ENCODE peak calls at places on chromosomes 6 and 20, in eight cellular contexts. One of them, this sample, is unnamed.

GRCh38 chr6:33663727-33664449 is 42.8 kb downstream of the ITPR3 start:
- DNase-seq in breast epithelium: no peak
- DNase-seq in stomach: no peak
- DNase-seq in GM12892: no peak
- DNase-seq in spleen: no peak
- DNase-seq in sigmoid colon: no peak
- DNase-seq in SK-N-SH: no peak
- DNase-seq in GM12891: no peak
- DNase-seq in this sample: no peak

GRCh38 chr6:1817033-1817761 is 207.5 kb downstream of the FOXC1 start:
- DNase-seq in spleen: no peak
- DNase-seq in breast epithelium: no peak
- DNase-seq in stomach: no peak
- DNase-seq in GM12891: no peak
- DNase-seq in SK-N-SH: no peak
- DNase-seq in GM12892: no peak
- DNase-seq in sigmoid colon: no peak
- DNase-seq in this sample: no peak

GRCh38 chr6:127117979-127118504 is 429 bp upstream of the RSPO3 start:
- DNase-seq in spleen: no peak
- DNase-seq in breast epithelium: no peak
- DNase-seq in stomach: no peak
- DNase-seq in GM12891: no peak
- DNase-seq in GM12892: peak
- DNase-seq in SK-N-SH: peak
- DNase-seq in sigmoid colon: peak
- DNase-seq in this sample: no peak

GRCh38 chr20:56765172-56766073 is 136.3 kb downstream of the TFAP2C start:
- DNase-seq in GM12892: no peak
- DNase-seq in SK-N-SH: no peak
- DNase-seq in spleen: no peak
- DNase-seq in stomach: no peak
- DNase-seq in sigmoid colon: no peak
- DNase-seq in GM12891: no peak
- DNase-seq in breast epithelium: no peak
- DNase-seq in this sample: no peak

GRCh38 chr20:2612073-2612472 is 40.4 kb upstream of the NOP56 start:
- DNase-seq in breast epithelium: no peak
- DNase-seq in GM12892: no peak
- DNase-seq in GM12891: no peak
- DNase-seq in spleen: no peak
- DNase-seq in SK-N-SH: no peak
- DNase-seq in sigmoid colon: no peak
- DNase-seq in stomach: no peak
- DNase-seq in this sample: no peak

GRCh38 chr6:17869753-17870050 is 117.7 kb downstream of the KIF13A start:
- DNase-seq in SK-N-SH: peak
- DNase-seq in GM12891: no peak
- DNase-seq in spleen: no peak
- DNase-seq in GM12892: no peak
- DNase-seq in stomach: no peak
- DNase-seq in breast epithelium: no peak
- DNase-seq in sigmoid colon: no peak
- DNase-seq in this sample: no peak

GRCh38 chr20:341682-342081 is 5.2 kb upstream of the NRSN2 start:
- DNase-seq in breast epithelium: no peak
- DNase-seq in sigmoid colon: no peak
- DNase-seq in spleen: no peak
- DNase-seq in GM12892: no peak
- DNase-seq in SK-N-SH: no peak
- DNase-seq in GM12891: no peak
- DNase-seq in stomach: no peak
- DNase-seq in this sample: peak

GRCh38 chr6:30122515-30122914 is 9.6 kb upstream of the TRIM31 start:
- DNase-seq in spleen: no peak
- DNase-seq in sigmoid colon: no peak
- DNase-seq in GM12892: no peak
- DNase-seq in GM12891: no peak
- DNase-seq in SK-N-SH: no peak
- DNase-seq in stomach: no peak
- DNase-seq in breast epithelium: no peak
- DNase-seq in this sample: no peak

GRCh38 chr20:43953919-43954617 is 39.4 kb downstream of the TOX2 start:
- DNase-seq in GM12891: no peak
- DNase-seq in spleen: peak
- DNase-seq in sigmoid colon: no peak
- DNase-seq in breast epithelium: no peak
- DNase-seq in GM12892: no peak
- DNase-seq in stomach: no peak
- DNase-seq in SK-N-SH: no peak
- DNase-seq in this sample: no peak

GRCh38 chr20:31661625-31662371 is 24.1 kb downstream of the COX4I2 start:
- DNase-seq in SK-N-SH: peak
- DNase-seq in GM12891: peak
- DNase-seq in spleen: peak
- DNase-seq in GM12892: peak
- DNase-seq in sigmoid colon: peak
- DNase-seq in stomach: peak
- DNase-seq in breast epithelium: peak
- DNase-seq in this sample: peak

GRCh38 chr20:17571967-17572638 is 2.2 kb downstream of the DSTN start:
- DNase-seq in spleen: no peak
- DNase-seq in breast epithelium: no peak
- DNase-seq in GM12892: no peak
- DNase-seq in sigmoid colon: no peak
- DNase-seq in stomach: no peak
- DNase-seq in GM12891: no peak
- DNase-seq in SK-N-SH: no peak
- DNase-seq in this sample: no peak

GRCh38 chr6:155315516-155315871 is 1.2 kb upstream of the TFB1M start:
- DNase-seq in sigmoid colon: no peak
- DNase-seq in GM12892: no peak
- DNase-seq in spleen: no peak
- DNase-seq in stomach: no peak
- DNase-seq in breast epithelium: no peak
- DNase-seq in GM12891: no peak
- DNase-seq in SK-N-SH: no peak
- DNase-seq in this sample: no peak

GRCh38 chr6:16731503-16732018 is 29.7 kb downstream of the ATXN1 start:
- DNase-seq in spleen: no peak
- DNase-seq in stomach: no peak
- DNase-seq in SK-N-SH: no peak
- DNase-seq in GM12892: peak
- DNase-seq in breast epithelium: no peak
- DNase-seq in sigmoid colon: no peak
- DNase-seq in GM12891: peak
- DNase-seq in this sample: no peak

DNA sequence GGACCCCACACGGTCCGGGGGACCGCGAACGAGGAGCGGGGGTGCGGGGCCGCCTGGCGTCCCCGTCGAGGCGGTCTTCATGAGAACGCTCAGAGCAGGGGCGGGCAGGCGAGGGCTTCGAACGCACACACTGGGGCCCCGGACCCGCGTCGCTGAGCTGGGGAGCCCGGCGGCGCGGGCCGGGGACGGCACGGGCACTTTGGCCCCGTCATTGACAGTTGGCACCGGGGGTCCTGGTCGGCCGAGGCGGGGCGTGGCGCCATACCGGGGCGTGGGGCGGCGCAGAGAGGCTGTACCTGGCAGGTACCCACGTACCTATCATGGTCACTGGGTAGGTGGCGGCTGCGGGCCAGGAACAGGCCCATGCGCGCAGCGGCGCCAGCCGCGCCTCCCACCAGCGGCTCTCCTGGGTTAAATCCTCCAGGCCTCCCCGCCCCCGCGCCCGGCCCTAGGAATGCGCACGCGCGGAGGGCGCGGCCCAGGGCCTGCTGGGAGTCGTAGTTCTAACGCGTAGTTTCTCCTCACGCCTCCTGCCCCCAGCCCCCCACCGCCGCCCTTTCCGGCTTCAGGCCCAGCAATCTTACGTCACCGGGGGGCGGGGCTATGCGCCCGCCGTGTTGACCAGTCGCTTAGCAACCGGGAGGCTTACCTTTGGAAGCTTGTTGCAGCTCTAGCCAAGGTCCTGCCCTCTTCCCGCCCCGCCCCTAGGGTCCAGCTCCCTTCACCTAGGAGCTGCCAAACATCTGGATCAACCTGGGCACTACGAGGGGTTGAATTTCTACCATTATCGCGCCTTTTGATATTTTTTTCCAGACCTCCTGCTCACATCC is at the start of the genes PACRG and PRKN:
- DNase-seq in SK-N-SH: peak
- DNase-seq in stomach: peak
- DNase-seq in GM12891: peak
- DNase-seq in sigmoid colon: peak
- DNase-seq in GM12892: peak
- DNase-seq in breast epithelium: peak
- DNase-seq in spleen: peak
- DNase-seq in this sample: peak
- TF ChIP-seq POLR2AphosphoS5 in SK-N-SH: peak
- TF ChIP-seq POLR2AphosphoS5 in stomach: peak
- TF ChIP-seq POLR2AphosphoS5 in GM12891: no peak
- TF ChIP-seq POLR2AphosphoS5 in sigmoid colon: peak
- TF ChIP-seq POLR2AphosphoS5 in GM12892: no peak
- TF ChIP-seq POLR2AphosphoS5 in breast epithelium: peak
- TF ChIP-seq POLR2AphosphoS5 in spleen: peak
- TF ChIP-seq POLR2AphosphoS5 in this sample: peak

DNA sequence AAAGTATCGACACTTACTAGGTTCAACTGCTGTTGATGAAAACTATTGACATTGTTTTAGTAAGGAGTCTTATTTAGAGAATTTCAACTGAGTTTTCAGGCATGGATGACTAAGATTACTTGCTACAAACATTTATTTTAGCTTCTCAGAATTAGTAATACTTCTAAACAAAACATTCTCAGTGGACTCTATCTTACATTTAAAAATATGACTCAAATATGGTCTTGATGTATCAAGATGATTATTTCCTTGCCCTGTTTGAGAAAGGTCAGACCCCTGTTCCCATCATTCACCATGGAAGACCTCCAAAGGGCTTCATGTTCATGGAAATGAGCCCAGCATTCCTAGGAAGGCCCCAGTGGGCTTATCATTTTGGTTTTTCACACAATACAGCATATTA is 24.5 kb upstream of the TRPC4AP start:
- DNase-seq in breast epithelium: no peak
- DNase-seq in sigmoid colon: no peak
- DNase-seq in GM12892: no peak
- DNase-seq in spleen: no peak
- DNase-seq in GM12891: no peak
- DNase-seq in stomach: no peak
- DNase-seq in SK-N-SH: no peak
- DNase-seq in this sample: no peak
- TF ChIP-seq POLR2AphosphoS5 in breast epithelium: no peak
- TF ChIP-seq POLR2AphosphoS5 in sigmoid colon: no peak
- TF ChIP-seq POLR2AphosphoS5 in GM12892: no peak
- TF ChIP-seq POLR2AphosphoS5 in spleen: no peak
- TF ChIP-seq POLR2AphosphoS5 in GM12891: no peak
- TF ChIP-seq POLR2AphosphoS5 in stomach: no peak
- TF ChIP-seq POLR2AphosphoS5 in SK-N-SH: no peak
- TF ChIP-seq POLR2AphosphoS5 in this sample: no peak

DNA sequence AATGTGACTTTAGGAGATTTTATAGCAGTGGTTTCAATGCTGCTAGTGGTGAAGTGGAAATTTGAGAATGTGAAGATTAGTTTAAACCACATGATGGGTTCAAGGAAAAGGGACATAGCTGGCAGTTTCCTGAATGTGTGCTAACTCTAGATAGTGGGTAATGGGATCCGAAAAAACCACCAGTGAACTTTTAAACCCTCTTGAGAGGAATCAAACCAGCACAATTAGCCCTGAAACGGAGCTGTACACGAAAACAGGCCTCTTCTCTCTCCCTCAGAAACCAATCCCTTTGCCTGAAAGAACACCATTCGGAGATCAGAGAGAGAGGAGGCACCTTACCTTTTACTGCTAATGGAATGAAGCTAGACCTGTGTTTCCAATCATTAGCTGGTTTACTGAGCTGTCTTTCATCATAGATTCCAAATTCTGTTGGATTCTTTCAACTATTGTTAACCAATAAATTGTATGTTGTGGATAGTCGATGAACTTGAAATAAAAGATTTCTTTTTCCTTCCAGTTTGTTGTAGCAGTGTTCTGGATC is 103.9 kb downstream of the AIG1 start:
- DNase-seq in GM12892: no peak
- DNase-seq in GM12891: no peak
- DNase-seq in breast epithelium: no peak
- DNase-seq in spleen: no peak
- DNase-seq in SK-N-SH: no peak
- DNase-seq in stomach: no peak
- DNase-seq in sigmoid colon: no peak
- DNase-seq in this sample: no peak
- TF ChIP-seq POLR2AphosphoS5 in GM12892: no peak
- TF ChIP-seq POLR2AphosphoS5 in GM12891: no peak
- TF ChIP-seq POLR2AphosphoS5 in breast epithelium: no peak
- TF ChIP-seq POLR2AphosphoS5 in spleen: no peak
- TF ChIP-seq POLR2AphosphoS5 in SK-N-SH: no peak
- TF ChIP-seq POLR2AphosphoS5 in stomach: no peak
- TF ChIP-seq POLR2AphosphoS5 in sigmoid colon: no peak
- TF ChIP-seq POLR2AphosphoS5 in this sample: no peak

GRCh38 chr20:38728237-38728761 is 4.0 kb downstream of the SLC32A1 start:
- DNase-seq in sigmoid colon: no peak
- DNase-seq in breast epithelium: no peak
- DNase-seq in SK-N-SH: peak
- DNase-seq in spleen: no peak
- DNase-seq in stomach: no peak
- DNase-seq in GM12892: no peak
- DNase-seq in GM12891: no peak
- DNase-seq in this sample: no peak
- TF ChIP-seq POLR2AphosphoS5 in sigmoid colon: no peak
- TF ChIP-seq POLR2AphosphoS5 in breast epithelium: no peak
- TF ChIP-seq POLR2AphosphoS5 in SK-N-SH: no peak
- TF ChIP-seq POLR2AphosphoS5 in spleen: no peak
- TF ChIP-seq POLR2AphosphoS5 in stomach: no peak
- TF ChIP-seq POLR2AphosphoS5 in GM12892: no peak
- TF ChIP-seq POLR2AphosphoS5 in GM12891: no peak
- TF ChIP-seq POLR2AphosphoS5 in this sample: no peak